ENCODE peak calls at places on chromosomes 1 and 21, in seven cellular contexts. K is heart left ventricle; I is CD4-positive, alpha-beta T cell; G is adrenal gland; L is left ventricle myocardium inferior; O is ovary; U is breast epithelium. B is an unnamed sample.

GRCh38 chr1:234638832-234639799 is 29.1 kb upstream of the IRF2BP2 start:
- DNase-seq in O (no peak), U (no peak), L (no peak), G (no peak), K (no peak), I (no peak), B (no peak)

GRCh38 chr1:92484472-92485373 is 2.0 kb downstream of the GFI1 start:
- DNase-seq in G (no peak), O (peak), K (peak), L (no peak), U (no peak), I (peak), B (peak)

GRCh38 chr1:154565876-154566275 is 1.7 kb upstream of the CHRNB2 start:
- DNase-seq in G (no peak), K (no peak), L (no peak), I (no peak), U (no peak), O (no peak), B (no peak)

GRCh38 chr1:210663730-210664573 is 335.2 kb downstream of the HHAT start:
- DNase-seq in I (no peak), L (no peak), U (no peak), K (no peak), G (no peak), O (no peak), B (no peak)

GRCh38 chr1:160117709-160118183 is 2.2 kb downstream of the ATP1A2 start:
- DNase-seq in K (peak), O (peak), L (peak), I (no peak), U (no peak), G (peak), B (peak)

GRCh38 chr1:70293186-70293843 is 61.2 kb downstream of the ANKRD13C start:
- DNase-seq in U (no peak), L (no peak), G (no peak), O (no peak), I (no peak), K (no peak), B (peak)

GRCh38 chr1:150282558-150282958 is 204 bp downstream of the CIART start:
- DNase-seq in U (peak), K (no peak), O (no peak), L (no peak), I (no peak), G (no peak), B (no peak)

GRCh38 chr1:225707824-225708223 is 54.9 kb upstream of the ENAH start:
- DNase-seq in K (no peak), O (no peak), U (no peak), L (no peak), G (no peak), I (no peak), B (no peak)

GRCh38 chr21:33655591-33656221 is 13.4 kb downstream of the ITSN1 start:
- DNase-seq in I (no peak), K (no peak), G (peak), O (no peak), L (no peak), U (no peak), B (peak)

GRCh38 chr1:30900931-30901560 is 7.5 kb downstream of the SDC3 start:
- DNase-seq in U (no peak), K (peak), I (no peak), G (no peak), O (no peak), L (no peak), B (peak)

GRCh38 chr1:108747128-108747827 is 804 bp downstream of the STXBP3 start:
- DNase-seq in L (peak), O (peak), K (peak), G (peak), U (peak), I (no peak), B (peak)

GRCh38 chr1:45004281-45004920 is 6.7 kb downstream of the HECTD3 start:
- DNase-seq in L (no peak), O (no peak), G (no peak), K (no peak), U (no peak), I (no peak), B (peak)

GRCh38 chr1:190597361-190597760 is 119.7 kb upstream of the BRINP3 start:
- DNase-seq in K (no peak), U (no peak), I (no peak), O (no peak), G (no peak), L (no peak), B (no peak)

GRCh38 chr1:238658766-238659165 is 727.6 kb upstream of the CHRM3 start:
- DNase-seq in L (no peak), U (no peak), G (no peak), I (no peak), K (no peak), O (no peak), B (no peak)

GRCh38 chr21:45011911-45012660 is 62.3 kb upstream of the ADARB1 start:
- DNase-seq in I (no peak), O (peak), L (peak), K (peak), U (peak), G (no peak), B (peak)

GRCh38 chr1:195608883-195609282 is 999.4 kb downstream of the KCNT2 start:
- DNase-seq in O (no peak), I (no peak), L (no peak), U (no peak), G (no peak), K (no peak), B (no peak)

GRCh38 chr1:10823000-10823401 is 26.6 kb upstream of the CASZ1 start:
- DNase-seq in G (no peak), O (no peak), K (peak), L (peak), I (no peak), U (no peak), B (peak)

GRCh38 chr1:31249854-31250253 is 10.2 kb upstream of the NKAIN1 start:
- DNase-seq in O (no peak), L (no peak), U (no peak), G (no peak), K (no peak), I (no peak), B (no peak)

DNA sequence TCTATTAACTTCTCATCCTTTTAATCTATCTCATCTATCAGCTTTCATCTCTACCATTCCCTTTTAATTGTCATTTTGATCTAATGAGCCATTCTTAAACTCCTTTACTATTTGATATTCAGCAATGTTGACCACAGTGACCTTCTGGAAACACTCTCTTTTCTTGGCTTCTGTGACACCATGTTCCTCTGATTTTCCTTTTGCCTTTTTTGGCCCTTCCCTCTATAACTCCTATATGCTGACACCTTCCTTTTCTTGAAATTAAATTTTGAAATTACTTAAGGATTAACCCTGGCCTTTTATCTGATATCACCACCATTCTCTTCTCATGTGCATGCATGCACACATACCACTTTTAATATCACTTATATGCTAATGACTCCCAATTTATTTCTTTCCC is 41.2 kb upstream of the SAMSN1 start:
- DNase-seq in K (no peak), L (no peak), O (no peak), U (no peak), I (no peak), G (no peak), B (no peak)
- TF ChIP-seq CTCF in K (no peak), L (no peak), O (no peak), U (no peak), I (no peak), G (no peak), B (no peak)

GRCh38 chr1:16380868-16381267 is 13.8 kb downstream of the SZRD1 start:
- DNase-seq in I (no peak), G (no peak), U (no peak), O (no peak), L (no peak), K (no peak), B (no peak)

GRCh38 chr1:16383917-16384316 is 16.9 kb downstream of the SZRD1 start:
- DNase-seq in O (no peak), K (no peak), U (no peak), I (no peak), G (no peak), L (no peak), B (peak)

GRCh38 chr1:16386454-16387113 is 19.5 kb downstream of the SZRD1 start:
- DNase-seq in I (no peak), G (peak), K (no peak), O (no peak), U (no peak), L (no peak), B (peak)

GRCh38 chr1:16387201-16388185 is 20.5 kb downstream of the SZRD1 start:
- DNase-seq in U (peak), L (no peak), O (no peak), K (no peak), I (no peak), G (no peak), B (peak)

GRCh38 chr1:16385659-16386453 is 18.8 kb downstream of the SZRD1 start:
- DNase-seq in K (no peak), L (no peak), O (no peak), G (no peak), I (no peak), U (no peak), B (no peak)
- H3K27ac ChIP-seq in K (peak), L (peak), O (no peak), G (peak), I (peak), U (peak), B (peak)

GRCh38 chr1:207993477-207994445 is 82.8 kb upstream of the CD34 start:
- DNase-seq in K (no peak), O (no peak), G (no peak), U (no peak), I (no peak), L (no peak), B (peak)
- TF ChIP-seq CTCF in K (no peak), O (no peak), G (no peak), U (no peak), I (no peak), L (no peak), B (peak)

DNA sequence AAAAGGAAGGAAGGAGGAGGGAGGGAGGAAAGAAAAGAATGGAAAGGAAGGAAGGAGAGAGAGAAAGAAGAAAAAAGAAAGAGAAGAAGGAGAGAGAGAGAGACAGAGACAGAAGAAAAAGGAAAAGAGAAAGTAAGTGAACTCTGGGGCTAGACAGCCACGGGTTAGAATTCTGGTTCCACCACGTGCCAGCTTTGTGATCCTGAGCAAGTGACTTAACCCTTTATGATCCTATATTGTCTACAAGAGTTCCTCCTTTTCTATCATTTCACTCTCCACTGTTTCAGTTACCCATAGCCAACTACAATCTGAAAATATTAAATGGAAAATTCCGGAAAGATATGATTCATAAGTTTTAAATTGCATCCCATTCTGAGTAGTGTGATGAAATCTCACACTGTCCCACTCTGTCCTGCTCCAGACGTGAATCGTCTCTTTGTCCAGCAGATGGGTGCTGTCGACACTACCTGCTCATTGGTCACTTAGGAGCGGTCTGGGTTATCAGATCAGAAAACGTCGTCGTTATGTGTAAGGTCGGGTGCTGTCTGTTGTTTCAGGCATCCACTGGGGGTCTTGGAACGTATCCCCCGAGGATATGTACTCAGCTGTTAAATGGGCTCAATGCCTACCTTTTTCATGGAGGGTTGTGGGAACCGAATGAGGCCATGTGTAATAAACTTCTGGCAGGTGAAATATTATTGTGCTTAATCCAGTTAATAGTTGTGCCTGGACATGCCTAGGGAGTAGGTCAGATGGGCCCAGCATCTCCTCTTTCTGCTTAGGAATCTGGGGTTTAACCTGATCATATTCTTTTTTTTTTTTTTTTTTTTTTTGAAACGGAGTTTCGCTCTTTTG is 19.1 kb downstream of the TMEM51 start:
- DNase-seq in U (peak), K (peak), I (no peak), O (no peak), G (no peak), L (no peak), B (no peak)
- H3K27ac ChIP-seq in U (peak), K (no peak), I (no peak), O (no peak), G (no peak), L (no peak), B (no peak)

DNA sequence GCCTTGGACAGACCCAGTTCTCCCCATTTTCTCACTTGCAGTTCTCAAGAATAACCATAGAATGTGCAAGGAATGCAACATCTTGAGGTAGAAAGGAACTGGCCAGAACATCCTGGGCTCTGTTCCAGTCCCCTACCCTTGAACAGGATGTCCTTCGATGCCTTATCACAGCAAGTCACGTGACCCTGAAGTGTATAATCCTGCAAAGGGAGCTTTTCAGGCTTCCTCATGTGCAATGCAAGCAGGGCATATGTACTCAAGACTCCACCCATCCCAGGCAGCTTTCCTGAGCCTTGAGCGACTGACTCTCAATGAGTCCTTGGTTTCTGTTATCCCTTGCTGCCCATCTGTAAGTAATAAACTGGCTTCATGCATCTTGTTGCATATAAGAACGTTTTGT is 311.0 kb downstream of the MRPL39 start:
- DNase-seq in K (no peak), U (no peak), I (no peak), O (no peak), G (no peak), L (no peak), B (no peak)
- TF ChIP-seq CTCF in K (no peak), U (no peak), I (no peak), O (no peak), G (no peak), L (no peak), B (no peak)

GRCh38 chr1:25744140-25744581 is 55.8 kb upstream of the SELENON start:
- DNase-seq in K (peak), L (peak), O (peak), I (no peak), G (peak), U (peak), B (peak)

GRCh38 chr1:25742316-25742715 is 57.7 kb upstream of the SELENON start:
- DNase-seq in L (no peak), K (no peak), G (no peak), U (no peak), O (no peak), I (no peak), B (peak)

GRCh38 chr1:25746299-25747045 is 53.5 kb upstream of the SELENON start:
- DNase-seq in U (no peak), K (no peak), I (no peak), G (no peak), O (no peak), L (no peak), B (peak)

GRCh38 chr1:25744636-25745425 is 55.2 kb upstream of the SELENON start:
- DNase-seq in O (no peak), U (no peak), G (no peak), I (no peak), K (no peak), L (no peak), B (peak)

GRCh38 chr1:25743164-25744139 is 56.5 kb upstream of the SELENON start:
- DNase-seq in I (no peak), G (peak), O (peak), U (peak), L (peak), K (peak), B (peak)
- H3K27ac ChIP-seq in I (no peak), G (peak), O (peak), U (peak), L (peak), K (peak), B (peak)

DNA sequence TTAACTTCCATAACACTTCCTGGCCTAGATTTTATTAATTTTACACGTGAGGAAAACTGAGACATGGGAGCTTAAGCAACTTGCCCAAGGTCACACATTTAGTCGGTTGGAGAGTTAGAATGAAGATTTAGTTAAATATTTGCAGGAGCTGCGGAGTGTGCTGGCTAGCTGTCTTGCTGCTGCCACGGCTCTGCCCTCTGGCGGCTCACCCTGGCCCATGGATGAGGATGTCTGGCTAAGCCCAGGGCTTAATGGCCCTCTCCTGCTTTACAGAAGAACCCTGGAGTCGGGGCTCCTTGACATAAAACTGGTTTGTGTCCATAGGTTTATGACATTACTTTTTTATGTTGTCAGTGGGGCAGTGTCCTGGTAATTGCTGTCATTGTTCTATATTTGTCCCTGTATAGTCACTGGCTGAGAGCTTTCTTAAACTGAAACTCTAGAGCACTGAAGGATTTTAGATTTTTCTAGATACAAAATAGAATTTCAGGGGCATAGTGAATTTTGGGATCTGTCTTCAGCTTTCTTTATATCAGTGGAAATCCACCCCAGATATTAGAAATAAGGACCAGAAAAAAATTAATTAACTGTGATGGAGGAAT is 88.9 kb upstream of the WLS start:
- DNase-seq in K (peak), I (no peak), O (peak), G (peak), L (peak), U (no peak), B (no peak)
- TF ChIP-seq CTCF in K (peak), I (no peak), O (peak), G (peak), L (peak), U (no peak), B (peak)

GRCh38 chr1:32538887-32539583 is at the start of gene ZBTB8A:
- DNase-seq in O (peak), K (peak), G (peak), L (peak), I (no peak), U (peak), B (peak)
- H3K27ac ChIP-seq in O (no peak), K (peak), G (peak), L (peak), I (no peak), U (peak), B (peak)